ENCODE peak calls at places on chromosomes 1 and 21, in six cellular contexts. One of them, this sample, is unnamed. For H3K4me1, the result is how much of the 10 kb centered on the place peaks cover.

GRCh38 chr1:50426702-50427085 is 3.5 kb upstream of the DMRTA2 start:
- DNase-seq in spleen: no peak
- DNase-seq in A549: no peak
- DNase-seq in colonic mucosa: no peak
- DNase-seq in PC-9: no peak
- DNase-seq in tibial artery: no peak
- DNase-seq in this sample: peak

GRCh38 chr1:153742411-153743142 is 14.7 kb downstream of the INTS3 start:
- DNase-seq in spleen: peak
- DNase-seq in A549: no peak
- DNase-seq in colonic mucosa: no peak
- DNase-seq in PC-9: no peak
- DNase-seq in tibial artery: no peak
- DNase-seq in this sample: no peak

GRCh38 chr1:26072305-26072704 is 4.9 kb upstream of the TRIM63 start:
- DNase-seq in spleen: no peak
- DNase-seq in A549: no peak
- DNase-seq in colonic mucosa: no peak
- DNase-seq in PC-9: no peak
- DNase-seq in tibial artery: no peak
- DNase-seq in this sample: no peak

GRCh38 chr1:114669562-114670082 is at the start of gene DENND2C:
- DNase-seq in spleen: no peak
- DNase-seq in A549: no peak
- DNase-seq in colonic mucosa: no peak
- DNase-seq in PC-9: no peak
- DNase-seq in tibial artery: no peak
- DNase-seq in this sample: no peak

GRCh38 chr1:19775317-19775716 is 24.4 kb downstream of the TMCO4 start:
- DNase-seq in spleen: no peak
- DNase-seq in A549: no peak
- DNase-seq in colonic mucosa: no peak
- DNase-seq in PC-9: no peak
- DNase-seq in tibial artery: no peak
- DNase-seq in this sample: no peak

GRCh38 chr1:65310078-65310587 is 790 bp downstream of the DNAJC6 start:
- DNase-seq in spleen: no peak
- DNase-seq in A549: no peak
- DNase-seq in colonic mucosa: no peak
- DNase-seq in PC-9: no peak
- DNase-seq in tibial artery: no peak
- DNase-seq in this sample: no peak

GRCh38 chr1:208499021-208499420 is 254.8 kb upstream of the PLXNA2 start:
- DNase-seq in spleen: no peak
- DNase-seq in A549: no peak
- DNase-seq in colonic mucosa: no peak
- DNase-seq in PC-9: no peak
- DNase-seq in tibial artery: no peak
- DNase-seq in this sample: no peak

GRCh38 chr1:27637052-27637451 is 2.1 kb upstream of the FGR start:
- DNase-seq in spleen: no peak
- DNase-seq in A549: no peak
- DNase-seq in colonic mucosa: no peak
- DNase-seq in PC-9: no peak
- DNase-seq in tibial artery: no peak
- DNase-seq in this sample: peak

GRCh38 chr1:13965770-13966398 is 265.9 kb downstream of the PRDM2 start:
- DNase-seq in spleen: no peak
- DNase-seq in A549: peak
- DNase-seq in colonic mucosa: peak
- DNase-seq in PC-9: peak
- DNase-seq in tibial artery: no peak
- DNase-seq in this sample: peak

GRCh38 chr1:30378991-30379581 is 344.3 kb downstream of the MATN1 start:
- DNase-seq in spleen: peak
- DNase-seq in A549: no peak
- DNase-seq in colonic mucosa: no peak
- DNase-seq in PC-9: no peak
- DNase-seq in tibial artery: peak
- DNase-seq in this sample: peak

GRCh38 chr21:26798856-26799751 is 46.1 kb downstream of the ADAMTS1 start:
- DNase-seq in spleen: no peak
- DNase-seq in A549: no peak
- DNase-seq in colonic mucosa: no peak
- DNase-seq in PC-9: no peak
- DNase-seq in tibial artery: no peak
- DNase-seq in this sample: no peak

GRCh38 chr1:223844521-223844961 is 1.2 kb downstream of the TP53BP2 start:
- DNase-seq in spleen: no peak
- DNase-seq in A549: no peak
- DNase-seq in colonic mucosa: no peak
- DNase-seq in PC-9: no peak
- DNase-seq in tibial artery: no peak
- DNase-seq in this sample: no peak

GRCh38 chr1:246067432-246068021 is 439.6 kb downstream of the SMYD3 start:
- DNase-seq in spleen: no peak
- DNase-seq in A549: no peak
- DNase-seq in colonic mucosa: no peak
- DNase-seq in PC-9: no peak
- DNase-seq in tibial artery: no peak
- DNase-seq in this sample: peak

GRCh38 chr1:42940851-42941639 is 17.6 kb downstream of the SLC2A1 start:
- DNase-seq in spleen: peak
- DNase-seq in A549: no peak
- DNase-seq in colonic mucosa: no peak
- DNase-seq in PC-9: peak
- DNase-seq in tibial artery: peak
- DNase-seq in this sample: peak

GRCh38 chr1:33430751-33431593 is at the start of gene PHC2:
- DNase-seq in spleen: peak
- DNase-seq in A549: peak
- DNase-seq in colonic mucosa: peak
- DNase-seq in PC-9: peak
- DNase-seq in tibial artery: peak
- DNase-seq in this sample: peak
- H3K27ac ChIP-seq in spleen: peak
- H3K27ac ChIP-seq in A549: peak
- H3K27ac ChIP-seq in colonic mucosa: no peak
- H3K27ac ChIP-seq in PC-9: peak
- H3K27ac ChIP-seq in tibial artery: peak
- H3K27ac ChIP-seq in this sample: no peak

DNA sequence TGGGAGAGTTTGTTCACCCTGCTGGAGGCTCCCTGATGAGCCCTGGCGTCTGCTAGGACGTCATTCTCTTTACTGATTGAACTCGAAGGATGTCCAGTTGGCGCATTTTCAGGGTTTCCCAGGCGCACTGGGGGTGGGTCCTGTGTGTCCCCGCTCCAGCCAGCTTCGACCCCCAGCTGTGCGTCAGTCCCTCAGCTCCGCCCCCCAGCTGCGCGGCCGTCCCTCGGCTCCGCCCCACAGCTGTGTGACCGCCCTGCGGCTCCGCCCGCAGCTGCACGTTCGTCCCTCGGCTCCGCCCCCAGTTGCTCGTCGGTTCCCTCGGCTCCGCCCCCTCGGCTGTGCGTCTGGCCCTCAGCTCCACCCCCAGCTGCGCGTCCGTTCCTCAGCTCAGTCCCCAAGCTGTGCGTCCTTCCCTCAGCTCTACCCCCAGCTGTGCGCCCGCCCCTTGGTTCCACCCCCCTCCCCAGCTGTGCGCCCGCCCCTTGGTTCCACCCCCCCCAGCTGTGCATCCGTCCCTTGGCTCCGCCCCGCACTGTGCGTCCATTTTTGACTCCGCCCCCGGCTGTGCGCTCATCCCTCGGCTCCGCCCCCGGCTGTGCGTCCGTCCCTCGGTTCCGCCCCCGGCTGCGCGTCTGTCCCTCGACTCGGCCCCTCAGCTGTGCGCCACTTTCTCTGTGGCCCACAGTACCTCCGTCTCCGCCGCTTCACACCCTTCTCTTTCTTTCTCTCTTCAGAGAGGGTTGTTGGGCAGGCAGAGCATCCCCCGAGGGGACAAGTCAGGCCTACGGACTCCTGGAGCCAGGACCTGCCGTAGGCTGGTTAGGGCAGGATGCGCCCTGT is 61.3 kb downstream of the FAAP20 start:
- DNase-seq in spleen: peak
- DNase-seq in A549: peak
- DNase-seq in colonic mucosa: peak
- DNase-seq in PC-9: peak
- DNase-seq in tibial artery: peak
- DNase-seq in this sample: peak
- H3K4me1 ChIP-seq in spleen: under half
- H3K4me1 ChIP-seq in A549: under half
- H3K4me1 ChIP-seq in colonic mucosa: under half
- H3K4me1 ChIP-seq in PC-9: under half
- H3K4me1 ChIP-seq in tibial artery: under half
- H3K4me1 ChIP-seq in this sample: under half

DNA sequence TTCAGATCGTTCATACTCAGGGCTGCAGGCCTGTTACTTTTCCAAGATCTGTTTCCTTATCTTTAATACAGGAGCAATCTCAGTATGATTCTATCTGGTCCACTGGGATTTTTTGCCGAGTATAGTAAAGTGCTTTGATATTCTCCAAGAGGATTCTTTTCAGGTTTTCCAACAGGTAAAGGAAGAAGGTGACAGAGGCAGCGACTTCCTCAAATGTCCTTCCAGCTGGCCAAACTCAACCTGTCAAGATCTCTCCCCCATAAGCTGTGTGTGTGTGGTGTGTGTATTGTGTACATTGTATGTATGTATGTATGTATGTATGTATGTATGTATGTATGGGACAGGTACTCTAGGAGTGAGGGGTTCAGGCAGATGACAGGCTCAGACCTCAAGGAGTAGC is 1.1 kb downstream of the AKR1A1 start:
- DNase-seq in spleen: no peak
- DNase-seq in A549: no peak
- DNase-seq in colonic mucosa: no peak
- DNase-seq in PC-9: no peak
- DNase-seq in tibial artery: no peak
- DNase-seq in this sample: no peak
- H3K27ac ChIP-seq in spleen: peak
- H3K27ac ChIP-seq in A549: peak
- H3K27ac ChIP-seq in colonic mucosa: peak
- H3K27ac ChIP-seq in PC-9: peak
- H3K27ac ChIP-seq in tibial artery: peak
- H3K27ac ChIP-seq in this sample: no peak

GRCh38 chr1:116182019-116182714 is 71.0 kb downstream of the MAB21L3 start:
- DNase-seq in spleen: no peak
- DNase-seq in A549: no peak
- DNase-seq in colonic mucosa: peak
- DNase-seq in PC-9: no peak
- DNase-seq in tibial artery: no peak
- DNase-seq in this sample: no peak
- H3K4me1 ChIP-seq in spleen: under half
- H3K4me1 ChIP-seq in A549: under half
- H3K4me1 ChIP-seq in colonic mucosa: under half
- H3K4me1 ChIP-seq in PC-9: under half
- H3K4me1 ChIP-seq in tibial artery: under half
- H3K4me1 ChIP-seq in this sample: under half

DNA sequence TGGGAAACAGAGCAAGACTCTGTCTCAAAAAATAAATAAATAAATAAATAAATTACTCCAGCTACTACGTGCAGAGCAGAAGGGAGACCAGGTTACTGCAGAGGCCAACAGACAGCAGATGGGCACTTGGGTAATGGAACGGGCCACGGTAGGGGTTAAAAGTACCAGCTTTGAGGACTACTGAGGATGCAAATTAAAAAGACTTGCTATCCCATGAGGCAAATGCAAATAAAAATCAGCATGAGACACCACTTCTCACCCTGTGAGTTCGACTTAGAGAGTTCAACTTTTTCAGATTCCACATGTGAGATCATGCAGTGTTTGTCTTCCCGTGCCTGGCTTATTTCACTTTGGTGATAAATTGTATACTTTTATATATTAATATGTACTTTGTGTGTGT is 6.6 kb downstream of the SLC2A5 start:
- DNase-seq in spleen: no peak
- DNase-seq in A549: no peak
- DNase-seq in colonic mucosa: no peak
- DNase-seq in PC-9: no peak
- DNase-seq in tibial artery: no peak
- DNase-seq in this sample: no peak
- H3K27ac ChIP-seq in spleen: no peak
- H3K27ac ChIP-seq in A549: no peak
- H3K27ac ChIP-seq in colonic mucosa: no peak
- H3K27ac ChIP-seq in PC-9: no peak
- H3K27ac ChIP-seq in tibial artery: no peak
- H3K27ac ChIP-seq in this sample: no peak

DNA sequence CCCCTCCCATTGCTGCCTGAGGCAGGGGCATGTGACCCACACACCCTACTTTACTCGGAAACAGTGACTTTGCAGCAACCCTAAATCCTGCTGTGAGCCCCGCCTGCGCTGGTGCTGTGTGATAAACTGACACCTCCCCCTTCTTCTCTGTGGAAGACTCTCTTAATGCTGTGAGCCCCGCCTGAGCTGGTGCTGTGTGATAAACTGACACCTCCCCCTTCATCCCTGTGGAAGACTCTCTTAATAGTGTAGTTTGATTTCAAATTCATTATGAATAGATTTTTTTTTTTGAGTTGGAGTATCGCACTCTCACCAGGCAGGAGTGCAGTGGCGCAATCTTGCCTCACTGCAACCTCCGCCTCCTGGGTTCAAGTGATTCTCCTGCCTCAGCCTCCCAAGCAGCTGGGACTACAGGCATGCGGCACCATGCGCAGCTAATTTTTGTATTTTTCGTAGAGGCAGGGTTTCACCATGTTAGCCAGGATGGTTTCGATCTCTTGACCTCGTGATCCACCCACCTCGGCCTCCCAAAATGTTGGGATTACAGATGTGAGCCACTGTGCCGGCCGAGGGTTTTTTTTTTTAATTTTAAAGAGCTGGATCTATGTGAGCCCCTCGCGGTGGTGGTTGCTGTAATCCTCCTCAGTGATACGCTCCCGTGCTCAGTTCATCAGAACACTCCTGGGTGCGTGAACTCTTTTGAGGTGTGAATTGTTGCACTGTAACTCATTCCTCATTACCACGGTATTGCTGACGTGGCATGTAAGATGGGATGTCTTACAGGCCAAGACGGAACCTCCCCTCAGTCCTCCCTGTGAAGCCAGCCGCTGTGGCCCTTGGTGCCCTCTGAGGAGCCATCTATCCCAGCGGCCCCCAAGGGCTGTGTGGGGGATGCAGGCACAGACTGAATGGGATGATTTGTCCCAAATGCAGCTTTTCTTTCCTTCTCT is 60.3 kb downstream of the GALNT2 start:
- DNase-seq in spleen: peak
- DNase-seq in A549: no peak
- DNase-seq in colonic mucosa: no peak
- DNase-seq in PC-9: no peak
- DNase-seq in tibial artery: no peak
- DNase-seq in this sample: peak
- H3K4me1 ChIP-seq in spleen: half or more
- H3K4me1 ChIP-seq in A549: under half
- H3K4me1 ChIP-seq in colonic mucosa: under half
- H3K4me1 ChIP-seq in PC-9: under half
- H3K4me1 ChIP-seq in tibial artery: under half
- H3K4me1 ChIP-seq in this sample: under half